ENCODE peak calls at places on chromosome 20, in five cellular contexts. X, U, Y, F and D are unnamed samples.

GRCh38 chr20:56981301-56981700 is 285.1 kb downstream of the BMP7 start:
- DNase-seq in X (no peak), U (no peak), Y (no peak), F (no peak), D (no peak)

GRCh38 chr20:51563597-51564332 is 21.2 kb upstream of the NFATC2 start:
- DNase-seq in X (peak; percentile 85), U (peak; percentile 68), Y (peak; percentile 60), F (peak; percentile 51), D (peak; percentile 94)

GRCh38 chr20:9236408-9236912 is 167.6 kb downstream of the PLCB4 start:
- DNase-seq in X (no peak), U (no peak), Y (no peak), F (no peak), D (no peak)

GRCh38 chr20:62702886-62703852 is 5.5 kb upstream of the NTSR1 start:
- DNase-seq in X (no peak), U (peak; percentile 48), Y (no peak), F (peak; percentile 76), D (peak; percentile 92)

GRCh38 chr20:11271319-11271718 is 597.5 kb upstream of the JAG1 start:
- DNase-seq in X (no peak), U (peak; percentile 30), Y (peak; percentile 66), F (no peak), D (no peak)

GRCh38 chr20:44967207-44967807 is 995 bp downstream of the STK4 start:
- DNase-seq in X (no peak), U (peak; percentile 49), Y (no peak), F (no peak), D (peak; percentile 14)

GRCh38 chr20:31811796-31812728 is 7.1 kb upstream of the MYLK2 start:
- DNase-seq in X (no peak), U (no peak), Y (no peak), F (no peak), D (peak; percentile 69)

GRCh38 chr20:44810391-44811149 is at the start of gene RIMS4:
- DNase-seq in X (no peak), U (no peak), Y (peak; percentile 66), F (no peak), D (no peak)

GRCh38 chr20:9401381-9401780 is 113.0 kb upstream of the LAMP5 start:
- DNase-seq in X (no peak), U (no peak), Y (no peak), F (no peak), D (no peak)

GRCh38 chr20:31842471-31843157 is 2.8 kb downstream of the FOXS1 start:
- DNase-seq in X (no peak), U (no peak), Y (no peak), F (no peak), D (peak; percentile 44)

GRCh38 chr20:34065260-34065659 is 46.8 kb downstream of the EIF2S2 start:
- DNase-seq in X (no peak), U (no peak), Y (no peak), F (no peak), D (peak; percentile 15)

GRCh38 chr20:41365785-41366545 is 653 bp downstream of the EMILIN3 start:
- DNase-seq in X (no peak), U (no peak), Y (peak; percentile 69), F (no peak), D (no peak)

GRCh38 chr20:33604084-33604990 is 57.8 kb upstream of the C20orf144 start:
- DNase-seq in X (no peak), U (no peak), Y (no peak), F (no peak), D (no peak)

GRCh38 chr20:19888269-19888669 is 128.9 kb upstream of the NAA20 start:
- DNase-seq in X (no peak), U (no peak), Y (no peak), F (no peak), D (peak; percentile 68)

GRCh38 chr20:53658973-53659372 is 65.3 kb upstream of the ZNF217 start:
- DNase-seq in X (no peak), U (no peak), Y (no peak), F (no peak), D (no peak)

GRCh38 chr20:44533928-44534327 is 12.1 kb upstream of the SERINC3 start:
- DNase-seq in X (no peak), U (no peak), Y (no peak), F (no peak), D (no peak)

GRCh38 chr20:44057698-44058675 is 129.0 kb downstream of the JPH2 start:
- DNase-seq in X (no peak), U (no peak), Y (peak; percentile 33), F (no peak), D (no peak)

GRCh38 chr20:35617397-35618031 is 1.9 kb downstream of the SPAG4 start:
- DNase-seq in X (peak; percentile 73), U (peak; percentile 92), Y (peak; percentile 73), F (no peak), D (peak; percentile 67)

GRCh38 chr20:19712737-19713260 is 45.3 kb upstream of the RIN2 start:
- DNase-seq in X (no peak), U (no peak), Y (no peak), F (no peak), D (peak; percentile 21)

GRCh38 chr20:32052090-32052791 is at the start of gene HCK:
- DNase-seq in X (no peak), U (no peak), Y (peak; percentile 58), F (no peak), D (no peak)

GRCh38 chr20:4018015-4018748 is 2.8 kb upstream of the RNF24 start:
- DNase-seq in X (no peak), U (no peak), Y (no peak), F (no peak), D (no peak)

GRCh38 chr20:53208110-53208908 is 236.2 kb downstream of the TSHZ2 start:
- DNase-seq in X (peak; percentile 20), U (no peak), Y (peak; percentile 84), F (no peak), D (no peak)

GRCh38 chr20:16004108-16004854 is 569.0 kb downstream of the KIF16B start:
- DNase-seq in X (no peak), U (no peak), Y (no peak), F (no peak), D (no peak)

GRCh38 chr20:44601801-44602204 is 19.4 kb downstream of the PKIG start:
- DNase-seq in X (no peak), U (no peak), Y (no peak), F (no peak), D (peak; percentile 93)

GRCh38 chr20:48019940-48020339 is 234.7 kb upstream of the SULF2 start:
- DNase-seq in X (no peak), U (no peak), Y (no peak), F (no peak), D (no peak)

GRCh38 chr20:48722737-48723191 is 105.0 kb downstream of the PREX1 start:
- DNase-seq in X (no peak), U (peak; percentile 34), Y (no peak), F (no peak), D (peak; percentile 33)

GRCh38 chr20:43820742-43821330 is 93.8 kb upstream of the TOX2 start:
- DNase-seq in X (no peak), U (no peak), Y (no peak), F (no peak), D (no peak)

GRCh38 chr20:48626226-48626937 is 201.4 kb downstream of the PREX1 start:
- DNase-seq in X (no peak), U (no peak), Y (no peak), F (no peak), D (no peak)

GRCh38 chr20:45114465-45115385 is at the start of gene WFDC5:
- DNase-seq in X (no peak), U (no peak), Y (peak; percentile 52), F (no peak), D (no peak)

GRCh38 chr20:20552076-20552475 is 160.4 kb downstream of the RALGAPA2 start:
- DNase-seq in X (no peak), U (no peak), Y (no peak), F (no peak), D (no peak)

GRCh38 chr20:58585753-58586540 is 65.1 kb upstream of the STX16 start:
- DNase-seq in X (no peak), U (no peak), Y (no peak), F (no peak), D (no peak)

GRCh38 chr20:51423810-51424209 is 118.7 kb downstream of the NFATC2 start:
- DNase-seq in X (no peak), U (no peak), Y (no peak), F (no peak), D (no peak)

DNA sequence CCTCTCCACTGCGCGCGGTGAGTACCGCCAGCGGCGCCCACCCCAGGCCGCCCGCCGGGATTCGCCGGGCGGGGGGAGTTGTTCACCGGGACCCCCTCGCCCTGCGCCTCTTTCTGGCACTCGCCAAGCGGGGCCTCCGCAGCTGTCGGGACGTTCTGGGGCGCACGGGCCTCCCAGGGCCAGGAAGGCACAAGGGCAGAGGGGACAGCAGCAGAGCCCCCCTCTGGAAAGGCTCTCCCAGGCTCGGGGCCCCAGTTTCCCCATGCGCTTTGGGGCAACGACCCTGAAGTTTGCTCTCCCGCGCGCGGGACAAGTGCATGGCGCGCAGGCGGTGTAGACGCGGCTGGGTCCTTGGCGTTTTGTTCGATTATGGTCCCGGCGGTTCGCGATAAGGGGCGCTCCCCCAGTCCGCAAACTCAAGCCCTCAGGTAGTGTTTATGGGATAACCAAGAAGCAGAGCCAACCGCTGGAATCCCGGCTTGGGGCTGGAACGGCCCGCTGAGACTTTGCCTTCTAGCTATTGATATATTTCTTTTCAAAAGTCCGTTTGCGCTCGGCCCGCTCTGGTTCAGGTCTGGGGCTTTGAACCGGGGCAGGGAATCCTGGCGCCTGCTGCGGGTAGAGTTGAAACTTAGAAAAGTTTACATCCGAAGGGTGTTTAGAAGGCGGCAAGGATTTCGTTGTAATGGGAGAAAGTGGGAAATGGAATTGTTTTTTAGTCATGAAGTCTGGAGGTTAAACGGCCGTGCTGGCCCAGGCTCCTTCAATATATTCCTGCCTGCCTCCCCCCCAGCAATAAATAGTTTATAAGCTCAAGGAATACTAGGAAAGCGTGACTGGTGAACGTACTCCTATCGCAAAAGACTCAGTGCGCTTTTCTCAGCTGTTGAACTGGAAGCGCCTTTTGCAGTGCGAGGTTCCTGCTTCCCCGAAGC is 595 bp downstream of the EYA2 start:
- DNase-seq in X (no peak), U (no peak), Y (peak; percentile 63), F (no peak), D (no peak)
- TF ChIP-seq EZH2 in X (no peak), U (peak; percentile 95), Y (peak; percentile 92), F (no peak), D (peak; percentile 6)

GRCh38 chr20:2507875-2508630 is 662 bp downstream of the ZNF343 start:
- DNase-seq in X (peak; percentile 35), U (peak; percentile 24), Y (no peak), F (no peak), D (peak; percentile 9)

GRCh38 chr20:2509468-2509781 is 710 bp upstream of the ZNF343 start:
- DNase-seq in X (no peak), U (no peak), Y (no peak), F (no peak), D (no peak)

GRCh38 chr20:2509794-2510193 is 1.1 kb upstream of the ZNF343 start:
- DNase-seq in X (no peak), U (peak; percentile 45), Y (no peak), F (no peak), D (no peak)

GRCh38 chr20:2507464-2507863 is 1.3 kb downstream of the ZNF343 start:
- DNase-seq in X (no peak), U (no peak), Y (no peak), F (no peak), D (no peak)

GRCh38 chr20:2508631-2509467 is at the start of gene ZNF343:
- DNase-seq in X (peak; percentile 72), U (peak; percentile 95), Y (peak; percentile 77), F (peak; percentile 63), D (peak; percentile 90)
- TF ChIP-seq POLR2A in X (peak; percentile 81), U (peak; percentile 94), Y (no peak), F (peak; percentile 90), D (peak; percentile 86)

GRCh38 chr20:7358670-7359069 is 581.6 kb downstream of the HAO1 start:
- DNase-seq in X (no peak), U (no peak), Y (no peak), F (no peak), D (peak; percentile 7)
- TF ChIP-seq EZH2 in X (no peak), U (no peak), Y (no peak), F (no peak), D (no peak)

GRCh38 chr20:14526891-14527290 is 189.5 kb upstream of the FLRT3 start:
- DNase-seq in X (no peak), U (no peak), Y (no peak), F (no peak), D (no peak)
- TF ChIP-seq POLR2A in X (no peak), U (no peak), Y (no peak), F (no peak), D (no peak)